ENCODE peak calls at places on chromosome 18, in eight cellular contexts. R, G, N, A, X, P, M and Y are unnamed samples.

GRCh38 chr18:72833471-72833870 is 34.3 kb downstream of the NETO1 start:
- DNase-seq in P (peak), R (no peak), A (no peak), X (no peak), G (no peak), M (no peak), N (no peak), Y (no peak)

GRCh38 chr18:79059456-79059855 is 9.7 kb upstream of the ATP9B start:
- DNase-seq in P (no peak), X (no peak), M (no peak), N (no peak), R (no peak), A (no peak), G (no peak), Y (no peak)

GRCh38 chr18:49048361-49048760 is 97.6 kb upstream of the SMAD7 start:
- DNase-seq in G (no peak), X (no peak), P (peak), N (no peak), R (no peak), M (no peak), A (no peak), Y (no peak)

GRCh38 chr18:26919656-26920055 is 54.1 kb upstream of the AQP4 start:
- DNase-seq in X (no peak), R (no peak), A (peak), N (no peak), P (peak), G (no peak), M (no peak), Y (no peak)

GRCh38 chr18:53798516-53798915 is 426.0 kb downstream of the MBD2 start:
- DNase-seq in M (no peak), X (no peak), P (peak), N (no peak), G (no peak), A (no peak), R (no peak), Y (no peak)

GRCh38 chr18:23740105-23740830 is 51.0 kb downstream of the LAMA3 start:
- DNase-seq in P (peak), A (no peak), M (peak), R (peak), N (no peak), G (no peak), X (no peak), Y (no peak)

GRCh38 chr18:23453657-23454011 is 547 bp downstream of the RIOK3 start:
- DNase-seq in G (no peak), R (no peak), M (no peak), P (peak), N (no peak), X (no peak), A (no peak), Y (no peak)

GRCh38 chr18:3480827-3481226 is 30.9 kb downstream of the TGIF1 start:
- DNase-seq in G (no peak), N (no peak), M (no peak), X (no peak), A (no peak), R (no peak), P (no peak), Y (no peak)

GRCh38 chr18:45155526-45155925 is 459.8 kb upstream of the SLC14A2 start:
- DNase-seq in M (no peak), G (no peak), N (no peak), X (no peak), A (no peak), P (no peak), R (no peak), Y (no peak)

GRCh38 chr18:41150316-41150715 is 804.7 kb upstream of the PIK3C3 start:
- DNase-seq in P (no peak), G (no peak), R (no peak), N (peak), M (no peak), X (peak), A (peak), Y (no peak)

GRCh38 chr18:5603153-5603552 is 59.4 kb upstream of the EPB41L3 start:
- DNase-seq in N (no peak), R (no peak), A (no peak), P (no peak), M (no peak), X (no peak), G (no peak), Y (no peak)

GRCh38 chr18:75638597-75639467 is 211.3 kb upstream of the SMIM21 start:
- DNase-seq in A (no peak), G (peak), X (no peak), N (no peak), R (peak), M (no peak), P (peak), Y (no peak)

GRCh38 chr18:55405655-55406373 is 182.2 kb downstream of the TCF4 start:
- DNase-seq in R (peak), P (peak), X (no peak), A (peak), G (peak), M (peak), N (peak), Y (peak)

GRCh38 chr18:48894799-48895346 is 55.9 kb downstream of the SMAD7 start:
- DNase-seq in G (no peak), N (no peak), X (no peak), A (no peak), M (no peak), R (no peak), P (no peak), Y (no peak)

GRCh38 chr18:10080372-10080771 is 166.6 kb downstream of the VAPA start:
- DNase-seq in N (no peak), G (no peak), A (no peak), P (no peak), R (no peak), M (no peak), X (no peak), Y (no peak)

GRCh38 chr18:44708451-44709083 is 27.9 kb downstream of the SETBP1 start:
- DNase-seq in A (no peak), P (peak), G (no peak), N (no peak), X (no peak), R (no peak), M (no peak), Y (no peak)

GRCh38 chr18:69895081-69896047 is 52.3 kb downstream of the CD226 start:
- DNase-seq in N (no peak), G (no peak), X (no peak), M (no peak), R (no peak), P (no peak), A (no peak), Y (no peak)

GRCh38 chr18:34821669-34822210 is 111.6 kb downstream of the DTNA start:
- DNase-seq in P (no peak), R (peak), A (no peak), M (no peak), X (no peak), G (no peak), N (no peak), Y (no peak)

GRCh38 chr18:13276530-13277520 is 58.3 kb downstream of the LDLRAD4 start:
- DNase-seq in G (no peak), A (no peak), X (no peak), R (no peak), N (no peak), P (no peak), M (no peak), Y (peak)

GRCh38 chr18:44693030-44693784 is 12.5 kb downstream of the SETBP1 start:
- DNase-seq in P (peak), R (no peak), N (no peak), A (no peak), X (no peak), G (no peak), M (no peak), Y (no peak)

GRCh38 chr18:49669403-49669802 is 107.5 kb downstream of the LIPG start:
- DNase-seq in M (no peak), A (no peak), R (no peak), P (no peak), G (no peak), N (no peak), X (no peak), Y (no peak)

GRCh38 chr18:6427281-6427680 is 12.6 kb upstream of the L3MBTL4 start:
- DNase-seq in A (no peak), P (no peak), G (no peak), X (no peak), N (no peak), M (no peak), R (no peak), Y (no peak)

GRCh38 chr18:8957731-8958130 is 144.8 kb upstream of the NDUFV2 start:
- DNase-seq in X (no peak), G (no peak), R (no peak), A (no peak), P (no peak), M (no peak), N (no peak), Y (no peak)

GRCh38 chr18:51122266-51123045 is 75.0 kb downstream of the MEX3C start:
- DNase-seq in M (no peak), A (no peak), N (no peak), X (no peak), P (no peak), G (no peak), R (no peak), Y (no peak)

GRCh38 chr18:79697976-79698375 is 18.4 kb downstream of the CTDP1 start:
- DNase-seq in M (no peak), G (no peak), R (no peak), N (no peak), P (no peak), A (no peak), X (no peak), Y (no peak)

GRCh38 chr18:62759704-62760402 is 44.5 kb downstream of the PHLPP1 start:
- DNase-seq in M (peak), A (no peak), X (no peak), G (no peak), P (peak), N (no peak), R (no peak), Y (no peak)

GRCh38 chr18:79798346-79798998 is 734 bp downstream of the KCNG2 start:
- DNase-seq in A (no peak), X (no peak), N (no peak), G (no peak), M (no peak), P (no peak), R (no peak), Y (no peak)

GRCh38 chr18:9825571-9826073 is 60.2 kb upstream of the TXNDC2 start:
- DNase-seq in A (peak), X (peak), P (peak), R (peak), G (no peak), M (peak), N (no peak), Y (no peak)

GRCh38 chr18:9716780-9717563 is 8.9 kb downstream of the RAB31 start:
- DNase-seq in R (no peak), P (no peak), X (no peak), G (no peak), A (no peak), M (no peak), N (no peak), Y (no peak)